ENCODE peak calls at places on chromosome 12, in seven cellular contexts. B is PC-9, H is cardiac muscle cell, V is PC-3, S is fibroblast of lung, Q is right lobe of liver, W is testis. R is an unnamed sample. For H3K36me3, the result is how much of the 10 kb centered on the place peaks cover.

GRCh38 chr12:63045020-63045860 is 105.8 kb downstream of the AVPR1A start:
- DNase-seq in W (no peak), V (peak), H (peak), Q (no peak), S (peak), B (peak), R (peak)

GRCh38 chr12:43653917-43654316 is 101.9 kb upstream of the ADAMTS20 start:
- DNase-seq in B (no peak), S (no peak), H (no peak), W (no peak), Q (no peak), V (no peak), R (no peak)

GRCh38 chr12:38875571-38876228 is 29.7 kb downstream of the CPNE8 start:
- DNase-seq in V (no peak), S (no peak), H (no peak), B (no peak), Q (no peak), W (no peak), R (no peak)

GRCh38 chr12:116803018-116803736 is 65.1 kb downstream of the RNFT2 start:
- DNase-seq in B (no peak), Q (no peak), S (no peak), W (no peak), H (no peak), V (no peak), R (no peak)

GRCh38 chr12:70366581-70367267 is 634 bp downstream of the KCNMB4 start:
- DNase-seq in V (peak), B (peak), S (peak), Q (peak), W (peak), H (peak), R (no peak)

GRCh38 chr12:19138551-19139344 is 9.2 kb downstream of the PLEKHA5 start:
- DNase-seq in S (no peak), H (no peak), B (no peak), W (no peak), V (peak), Q (no peak), R (peak)

GRCh38 chr12:80622271-80622670 is 85.2 kb upstream of the MYF6 start:
- DNase-seq in B (no peak), Q (no peak), W (no peak), S (peak), H (no peak), V (peak), R (no peak)

GRCh38 chr12:114746297-114747074 is 62.5 kb upstream of the TBX3 start:
- DNase-seq in Q (no peak), V (no peak), B (no peak), S (peak), W (no peak), H (peak), R (peak)

GRCh38 chr12:4133636-4134433 is 139.7 kb upstream of the CCND2 start:
- DNase-seq in V (no peak), Q (no peak), B (no peak), W (no peak), H (no peak), S (no peak), R (no peak)

DNA sequence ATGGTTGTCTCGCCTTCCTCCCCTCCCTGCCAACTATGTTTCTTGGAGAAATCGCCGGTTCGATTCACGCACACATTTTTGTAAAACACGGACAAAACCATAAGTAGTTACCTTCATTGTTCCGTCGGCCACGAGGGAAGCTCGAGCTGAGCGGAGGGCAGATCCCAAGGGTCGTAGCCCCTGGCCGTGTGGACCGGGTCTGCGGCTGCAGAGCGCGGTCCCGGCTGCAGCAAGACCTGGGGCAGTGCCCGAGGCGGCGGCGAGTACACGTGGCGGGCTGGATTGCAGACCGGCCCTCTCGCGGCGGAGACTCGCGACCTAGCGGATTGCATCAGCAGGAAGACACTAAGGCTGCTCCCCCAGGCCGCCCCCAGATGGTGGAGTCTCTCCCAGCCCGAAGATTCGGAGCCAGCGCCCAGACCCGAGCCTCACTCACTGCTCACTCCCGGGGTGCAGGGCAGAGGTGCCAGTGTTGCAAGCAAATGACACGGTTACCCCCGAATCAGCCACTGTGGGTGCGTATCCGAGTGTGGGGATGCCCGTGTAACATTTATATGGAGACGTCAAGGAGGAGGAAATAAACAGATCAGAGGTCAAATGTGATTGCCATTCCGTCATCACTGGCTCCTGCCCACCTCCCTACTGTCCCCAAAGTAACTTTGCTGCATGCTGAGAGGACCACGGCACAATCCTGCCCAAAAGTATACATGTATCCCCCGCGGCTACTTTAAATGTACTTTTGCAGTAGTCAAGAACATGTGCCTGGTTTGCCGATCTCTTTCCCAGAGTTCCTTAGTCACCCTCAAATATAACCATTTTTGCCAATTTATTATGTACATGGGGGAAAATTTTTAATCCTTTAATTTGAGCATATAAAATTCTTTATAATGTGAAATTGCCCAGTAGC is at the start of gene BCAT1:
- DNase-seq in H (peak), B (peak), V (no peak), W (peak), S (peak), Q (peak), R (no peak)
- TF ChIP-seq CTCF in H (peak), B (no peak), V (no peak), W (no peak), S (peak), Q (no peak), R (peak)

GRCh38 chr12:6827437-6827894 is 741 bp upstream of the P3H3 start:
- DNase-seq in W (peak), Q (no peak), B (peak), V (peak), S (peak), H (peak), R (peak)

GRCh38 chr12:6829532-6830220 is 1.5 kb downstream of the P3H3 start:
- DNase-seq in V (no peak), S (no peak), H (no peak), Q (no peak), B (no peak), W (no peak), R (no peak)

GRCh38 chr12:6826734-6827436 is 1.3 kb upstream of the P3H3 start:
- DNase-seq in H (no peak), B (no peak), V (no peak), S (no peak), W (no peak), Q (no peak), R (no peak)

GRCh38 chr12:6828671-6829531 is 694 bp downstream of the P3H3 start:
- DNase-seq in S (peak), Q (no peak), V (no peak), H (peak), B (no peak), W (peak), R (no peak)

DNA sequence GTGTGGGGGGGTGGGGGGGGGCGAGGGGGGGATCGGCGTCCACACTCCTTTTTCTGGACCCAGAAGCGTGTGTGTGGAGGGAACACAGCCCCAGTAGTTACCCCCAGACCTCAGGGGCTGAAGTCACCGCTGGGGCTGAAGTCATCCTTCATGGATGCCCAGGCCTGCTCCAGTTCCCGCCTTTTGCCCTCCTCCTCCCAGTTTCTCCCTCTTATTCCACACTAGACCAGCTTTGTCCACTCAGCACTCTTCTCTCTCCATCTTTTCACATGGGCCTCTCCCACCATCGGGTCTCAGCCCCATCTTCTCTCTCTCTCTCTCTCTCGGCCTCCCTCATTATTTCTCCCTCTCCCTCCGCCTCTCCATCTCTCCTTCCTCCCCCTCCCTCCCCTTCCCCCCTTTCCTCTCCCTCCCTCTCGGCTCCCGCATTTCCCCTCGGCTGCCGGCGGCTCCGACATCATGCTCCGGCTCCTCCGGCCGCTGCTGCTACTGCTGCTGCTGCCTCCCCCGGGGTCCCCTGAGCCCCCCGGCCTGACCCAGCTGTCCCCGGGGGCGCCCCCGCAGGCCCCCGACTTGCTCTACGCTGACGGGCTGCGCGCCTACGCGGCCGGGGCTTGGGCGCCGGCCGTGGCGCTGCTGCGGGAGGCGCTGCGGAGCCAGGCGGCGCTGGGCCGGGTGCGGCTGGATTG is at the start of gene P3H3:
- DNase-seq in H (peak), B (no peak), Q (no peak), V (no peak), W (peak), S (peak), R (no peak)
- H3K36me3 ChIP-seq in H (under half), B (under half), Q (under half), V (under half), W (under half), S (under half), R (under half)

GRCh38 chr12:105100207-105100985 is 7.1 kb upstream of the WASHC4 start:
- DNase-seq in W (no peak), H (peak), Q (no peak), S (peak), V (peak), B (peak), R (no peak)
- H3K4me3 ChIP-seq in W (no peak), H (no peak), Q (no peak), S (no peak), V (no peak), B (no peak), R (no peak)

DNA sequence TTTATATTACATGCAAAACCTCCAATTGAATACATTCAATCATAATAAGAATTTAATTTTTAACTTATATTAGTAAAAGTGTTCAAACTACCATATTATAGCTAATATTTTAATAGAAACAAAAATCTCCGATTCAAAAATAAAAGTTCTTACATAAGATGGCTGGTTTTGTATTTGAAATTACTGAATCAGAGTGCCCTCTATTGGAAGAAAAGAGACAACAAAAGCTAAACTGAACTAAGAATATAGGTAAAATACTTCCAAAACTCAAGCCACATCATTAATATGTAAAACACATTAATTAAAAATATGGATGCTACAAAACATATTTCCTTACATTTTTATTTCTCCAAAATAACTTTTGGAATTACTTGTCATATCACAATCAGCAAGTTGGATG is 120.3 kb downstream of the GARIN6 start:
- DNase-seq in Q (no peak), S (peak), V (peak), B (no peak), W (no peak), H (peak), R (no peak)
- TF ChIP-seq CTCF in Q (peak), S (no peak), V (peak), B (peak), W (no peak), H (peak), R (peak)

GRCh38 chr12:110037315-110037714 is 11.0 kb downstream of the C12orf76 start:
- DNase-seq in Q (no peak), S (no peak), B (no peak), V (no peak), H (no peak), W (no peak), R (no peak)
- H3K36me3 ChIP-seq in Q (under half), S (under half), B (under half), V (under half), H (under half), W (under half), R (under half)

DNA sequence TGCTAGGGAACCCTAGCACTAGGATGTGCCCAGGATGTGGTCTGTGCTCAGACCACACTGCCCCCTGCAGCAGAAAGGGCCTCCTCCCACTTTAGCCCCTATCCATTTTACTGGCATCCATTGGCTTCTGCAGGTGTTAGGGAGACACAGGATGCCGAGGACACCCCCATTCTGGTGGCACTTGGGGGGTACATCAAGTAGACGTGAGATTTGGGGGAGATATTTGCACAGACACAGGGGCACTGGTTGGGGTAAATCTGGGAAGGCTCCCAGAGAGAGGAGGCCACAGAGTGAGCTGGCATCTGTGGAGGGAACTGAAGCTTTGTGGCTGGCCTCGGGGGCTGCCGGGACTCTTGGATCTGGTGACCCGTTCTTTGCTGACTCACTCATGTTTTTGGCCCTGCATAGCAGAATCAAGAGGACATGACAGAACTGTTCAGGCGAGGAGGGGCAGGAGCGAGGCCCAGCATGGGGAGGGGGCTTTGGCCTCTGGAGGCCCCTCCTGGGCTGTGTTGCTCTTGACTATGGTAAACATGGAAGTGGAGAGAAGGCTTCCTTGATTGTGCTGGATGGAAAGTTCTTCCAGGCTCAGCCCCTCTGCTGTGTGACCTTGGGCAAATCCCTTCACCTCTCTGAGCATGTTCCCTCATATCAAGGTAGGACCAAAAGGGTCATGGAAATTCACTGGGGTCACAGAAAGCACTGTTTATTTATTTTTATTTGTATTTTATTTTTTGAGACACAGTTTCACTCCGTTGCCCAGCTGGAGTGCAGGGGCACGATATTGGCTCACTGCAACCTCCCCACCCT is 1.8 kb downstream of the PLBD2 start:
- DNase-seq in W (peak), B (no peak), H (peak), S (no peak), V (peak), Q (no peak), R (no peak)
- H3K4me3 ChIP-seq in W (no peak), B (no peak), H (no peak), S (peak), V (peak), Q (no peak), R (peak)

GRCh38 chr12:49297695-49298060 is 2.7 kb downstream of the PRPH start:
- DNase-seq in S (no peak), W (no peak), B (no peak), Q (no peak), V (no peak), H (no peak), R (no peak)

GRCh38 chr12:49296836-49297694 is 2.1 kb downstream of the PRPH start:
- DNase-seq in B (peak), V (peak), W (peak), H (no peak), S (no peak), Q (no peak), R (no peak)

GRCh38 chr12:49295087-49296001 is at the start of gene PRPH:
- DNase-seq in S (no peak), V (no peak), H (no peak), W (peak), Q (no peak), B (no peak), R (no peak)

GRCh38 chr12:49296034-49296835 is 1.3 kb downstream of the PRPH start:
- DNase-seq in H (no peak), B (peak), V (peak), W (peak), Q (no peak), S (no peak), R (no peak)

GRCh38 chr12:49298160-49298559 is 3.2 kb downstream of the PRPH start:
- DNase-seq in V (peak), W (peak), B (no peak), S (no peak), Q (no peak), H (no peak), R (no peak)
- TF ChIP-seq CTCF in V (peak), W (no peak), B (peak), S (no peak), Q (peak), H (no peak), R (no peak)

GRCh38 chr12:49750027-49750977 is 8.9 kb downstream of the TMBIM6 start:
- DNase-seq in W (no peak), Q (no peak), H (peak), B (no peak), S (peak), V (peak), R (no peak)
- H3K36me3 ChIP-seq in W (under half), Q (under half), H (under half), B (under half), S (under half), V (half or more), R (under half)

DNA sequence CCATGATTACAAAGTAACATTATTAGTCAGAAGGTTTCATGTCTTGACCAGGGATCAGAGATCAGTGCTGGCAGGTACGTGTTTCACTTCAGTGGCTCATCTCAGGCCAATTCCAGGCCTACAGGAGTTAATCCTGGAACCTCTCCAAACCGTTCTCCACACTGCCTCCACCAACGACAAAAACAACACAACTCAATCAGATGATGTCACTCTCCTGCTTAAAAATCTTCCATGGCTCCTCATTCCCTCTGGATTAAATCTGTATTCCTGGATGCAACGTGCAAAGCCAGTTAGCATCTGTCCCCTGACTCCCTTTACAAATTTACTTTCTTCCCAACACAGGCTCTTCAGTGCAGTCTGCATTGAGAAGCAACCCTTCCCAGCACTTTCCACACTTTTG is 34.3 kb upstream of the TXNRD1 start:
- DNase-seq in S (peak), B (no peak), W (no peak), V (no peak), H (peak), Q (no peak), R (no peak)
- H3K4me3 ChIP-seq in S (no peak), B (no peak), W (no peak), V (no peak), H (no peak), Q (no peak), R (no peak)

R was measured in BJ.